ENCODE peak calls at places on chromosomes 7 and 10, in five cellular contexts. T is RWPE1, C is IMR-90, E is immature natural killer cell, B is ACHN. L is an unnamed sample.

GRCh38 chr10:133168617-133169031 is 8.6 kb downstream of the KNDC1 start:
- DNase-seq in T (no peak), C (no peak), E (no peak), B (no peak), L (no peak)

GRCh38 chr10:58486821-58487220 is 25.9 kb upstream of the BICC1 start:
- DNase-seq in T (no peak), C (peak; percentile 29), E (no peak), B (no peak), L (no peak)

GRCh38 chr7:132123763-132124162 is 452.5 kb downstream of the PLXNA4 start:
- DNase-seq in T (no peak), C (no peak), E (no peak), B (no peak), L (no peak)

GRCh38 chr7:158404031-158404761 is 183.4 kb downstream of the PTPRN2 start:
- DNase-seq in T (peak; percentile 16), C (no peak), E (no peak), B (no peak), L (no peak)

GRCh38 chr10:63634488-63635090 is 113.4 kb downstream of the REEP3 start:
- DNase-seq in T (no peak), C (no peak), E (no peak), B (no peak), L (no peak)

GRCh38 chr7:140008755-140009610 is 53.8 kb downstream of the PARP12 start:
- DNase-seq in T (no peak), C (no peak), E (no peak), B (no peak), L (no peak)

GRCh38 chr7:77570330-77571011 is 33.4 kb downstream of the PTPN12 start:
- DNase-seq in T (no peak), C (peak; percentile 69), E (no peak), B (peak; percentile 66), L (no peak)

GRCh38 chr10:3215336-3215860 is 42.8 kb upstream of the PITRM1 start:
- DNase-seq in T (no peak), C (no peak), E (no peak), B (no peak), L (no peak)

GRCh38 chr7:80581472-80581871 is 57.0 kb upstream of the CD36 start:
- DNase-seq in T (peak; percentile 13), C (peak; percentile 42), E (no peak), B (no peak), L (no peak)

GRCh38 chr10:99331207-99331803 is 2.1 kb downstream of the CNNM1 start:
- DNase-seq in T (peak; percentile 22), C (peak; percentile 22), E (no peak), B (peak; percentile 30), L (no peak)

GRCh38 chr7:64887756-64888508 is 15.1 kb upstream of the ZNF273 start:
- DNase-seq in T (no peak), C (no peak), E (peak; percentile 6), B (no peak), L (no peak)

GRCh38 chr7:80781561-80781979 is 137.3 kb downstream of the SEMA3C start:
- DNase-seq in T (peak; percentile 68), C (peak; percentile 71), E (no peak), B (no peak), L (peak; percentile 42)

GRCh38 chr7:116797611-116798010 is 64.8 kb upstream of the CAPZA2 start:
- DNase-seq in T (peak; percentile 60), C (no peak), E (no peak), B (no peak), L (peak; percentile 19)

GRCh38 chr7:65946895-65947294 is 35.1 kb downstream of the GUSB start:
- DNase-seq in T (no peak), C (peak; percentile 37), E (peak; percentile 19), B (peak; percentile 20), L (no peak)

GRCh38 chr10:105800626-105801025 is 1159.5 kb downstream of the SORCS3 start:
- DNase-seq in T (no peak), C (no peak), E (no peak), B (no peak), L (no peak)

GRCh38 chr10:79387974-79388850 is 40.9 kb downstream of the PPIF start:
- DNase-seq in T (no peak), C (no peak), E (no peak), B (no peak), L (no peak)

GRCh38 chr10:26887611-26888215 is 27.0 kb upstream of the ABI1 start:
- DNase-seq in T (no peak), C (peak; percentile 12), E (no peak), B (no peak), L (no peak)

GRCh38 chr10:108574233-108574632 is 1349.1 kb downstream of the XPNPEP1 start:
- DNase-seq in T (no peak), C (no peak), E (no peak), B (no peak), L (no peak)

GRCh38 chr10:30186371-30186875 is 127.0 kb upstream of the JCAD start:
- DNase-seq in T (no peak), C (no peak), E (no peak), B (peak; percentile 66), L (peak; percentile 24)

GRCh38 chr7:30925117-30925516 is 13.5 kb downstream of the AQP1 start:
- DNase-seq in T (no peak), C (no peak), E (no peak), B (no peak), L (no peak)

GRCh38 chr10:128178319-128178937 is 52.2 kb upstream of the MKI67 start:
- DNase-seq in T (peak; percentile 48), C (peak; percentile 14), E (peak; percentile 30), B (peak; percentile 68), L (no peak)

GRCh38 chr7:106128846-106129245 is 16.7 kb upstream of the SYPL1 start:
- DNase-seq in T (no peak), C (no peak), E (no peak), B (no peak), L (no peak)

GRCh38 chr7:47143344-47143743 is 438.6 kb downstream of the TNS3 start:
- DNase-seq in T (no peak), C (peak; percentile 84), E (no peak), B (no peak), L (no peak)

GRCh38 chr7:157266272-157266671 is 70.5 kb upstream of the DNAJB6 start:
- DNase-seq in T (no peak), C (peak; percentile 30), E (no peak), B (no peak), L (no peak)

GRCh38 chr7:98617051-98617959 is at the start of gene NPTX2:
- DNase-seq in T (peak; percentile 87), C (no peak), E (peak; percentile 19), B (peak; percentile 25), L (peak; percentile 59)

GRCh38 chr10:119543814-119544642 is 1.5 kb upstream of the RGS10 start:
- DNase-seq in T (no peak), C (no peak), E (no peak), B (no peak), L (no peak)

GRCh38 chr10:11434323-11434722 is 177.1 kb downstream of the USP6NL start:
- DNase-seq in T (peak; percentile 27), C (no peak), E (no peak), B (peak; percentile 9), L (no peak)

GRCh38 chr10:17561131-17561530 is 56.0 kb downstream of the HACD1 start:
- DNase-seq in T (no peak), C (peak; percentile 10), E (no peak), B (no peak), L (no peak)

GRCh38 chr7:146411975-146412374 is 295.4 kb downstream of the CNTNAP2 start:
- DNase-seq in T (no peak), C (no peak), E (no peak), B (no peak), L (no peak)

GRCh38 chr7:77450054-77450453 is 33.9 kb upstream of the GSAP start:
- DNase-seq in T (no peak), C (peak; percentile 54), E (no peak), B (peak; percentile 26), L (no peak)

GRCh38 chr10:76576276-76576962 is 1061.2 kb downstream of the KCNMA1 start:
- DNase-seq in T (no peak), C (peak; percentile 76), E (no peak), B (no peak), L (peak; percentile 27)

GRCh38 chr7:20064974-20065862 is 152.0 kb downstream of the MACC1 start:
- DNase-seq in T (no peak), C (peak; percentile 12), E (no peak), B (no peak), L (no peak)

GRCh38 chr7:41256186-41256945 is 446.5 kb downstream of the INHBA start:
- DNase-seq in T (no peak), C (peak; percentile 59), E (no peak), B (no peak), L (no peak)

GRCh38 chr10:30231071-30231652 is 117.9 kb downstream of the MTPAP start:
- DNase-seq in T (no peak), C (no peak), E (no peak), B (no peak), L (no peak)

GRCh38 chr7:20651960-20652544 is 36.6 kb downstream of the ABCB5 start:
- DNase-seq in T (peak; percentile 33), C (no peak), E (no peak), B (peak; percentile 33), L (no peak)

GRCh38 chr10:76411719-76412435 is 980.5 kb downstream of the LRMDA start:
- DNase-seq in T (no peak), C (no peak), E (no peak), B (no peak), L (peak; percentile 51)

GRCh38 chr10:47369251-47369894 is 14.7 kb downstream of the ZNF488 start:
- DNase-seq in T (no peak), C (no peak), E (no peak), B (no peak), L (no peak)

GRCh38 chr10:58512470-58513188 is at the start of gene BICC1:
- DNase-seq in T (peak; percentile 25), C (peak; percentile 38), E (no peak), B (peak; percentile 77), L (peak; percentile 11)

GRCh38 chr10:21860718-21861117 is 142.8 kb downstream of the DNAJC1 start:
- DNase-seq in T (no peak), C (peak; percentile 22), E (no peak), B (no peak), L (no peak)

GRCh38 chr10:4588824-4589223 is 237.2 kb upstream of the AKR1E2 start:
- DNase-seq in T (no peak), C (peak; percentile 57), E (no peak), B (no peak), L (no peak)

L was measured in heart right ventricle.